ENCODE peak calls at places on chromosomes 7 and 10, in four cellular contexts. One of them, this sample, is unnamed.

GRCh38 chr10:97714401-97715258 is 1.1 kb downstream of the MARVELD1 start:
- DNase-seq in naive thymus-derived CD8-positive, alpha-beta T cell: no peak
- DNase-seq in omental fat pad: no peak
- DNase-seq in cardiac fibroblast: peak; percentile 80
- DNase-seq in this sample: no peak

GRCh38 chr10:124741281-124741921 is 2.8 kb downstream of the FAM53B start:
- DNase-seq in naive thymus-derived CD8-positive, alpha-beta T cell: peak; percentile 82
- DNase-seq in omental fat pad: peak; percentile 84
- DNase-seq in cardiac fibroblast: peak; percentile 81
- DNase-seq in this sample: no peak

GRCh38 chr7:25885057-25885576 is 266.9 kb upstream of the NFE2L3 start:
- DNase-seq in naive thymus-derived CD8-positive, alpha-beta T cell: no peak
- DNase-seq in omental fat pad: no peak
- DNase-seq in cardiac fibroblast: no peak
- DNase-seq in this sample: no peak

GRCh38 chr7:3309140-3309539 is 8.1 kb downstream of the SDK1 start:
- DNase-seq in naive thymus-derived CD8-positive, alpha-beta T cell: no peak
- DNase-seq in omental fat pad: no peak
- DNase-seq in cardiac fibroblast: peak; percentile 36
- DNase-seq in this sample: no peak

GRCh38 chr7:30351724-30352123 is 67.3 kb downstream of the ZNRF2 start:
- DNase-seq in naive thymus-derived CD8-positive, alpha-beta T cell: no peak
- DNase-seq in omental fat pad: no peak
- DNase-seq in cardiac fibroblast: no peak
- DNase-seq in this sample: no peak

GRCh38 chr10:126324826-126325225 is 63.5 kb downstream of the ADAM12 start:
- DNase-seq in naive thymus-derived CD8-positive, alpha-beta T cell: no peak
- DNase-seq in omental fat pad: no peak
- DNase-seq in cardiac fibroblast: no peak
- DNase-seq in this sample: no peak

GRCh38 chr7:101688183-101688831 is 59.2 kb upstream of the MYL10 start:
- DNase-seq in naive thymus-derived CD8-positive, alpha-beta T cell: peak; percentile 80
- DNase-seq in omental fat pad: peak; percentile 87
- DNase-seq in cardiac fibroblast: peak; percentile 64
- DNase-seq in this sample: no peak

GRCh38 chr7:114409750-114410149 is 4.9 kb upstream of the FOXP2 start:
- DNase-seq in naive thymus-derived CD8-positive, alpha-beta T cell: no peak
- DNase-seq in omental fat pad: no peak
- DNase-seq in cardiac fibroblast: peak; percentile 5
- DNase-seq in this sample: no peak

GRCh38 chr7:143947111-143947510 is 7.5 kb upstream of the OR2F1 start:
- DNase-seq in naive thymus-derived CD8-positive, alpha-beta T cell: no peak
- DNase-seq in omental fat pad: no peak
- DNase-seq in cardiac fibroblast: no peak
- DNase-seq in this sample: no peak

GRCh38 chr10:6504296-6504695 is 75.8 kb downstream of the PRKCQ start:
- DNase-seq in naive thymus-derived CD8-positive, alpha-beta T cell: no peak
- DNase-seq in omental fat pad: no peak
- DNase-seq in cardiac fibroblast: no peak
- DNase-seq in this sample: no peak

GRCh38 chr7:7996568-7996967 is 28.0 kb downstream of the GLCCI1 start:
- DNase-seq in naive thymus-derived CD8-positive, alpha-beta T cell: no peak
- DNase-seq in omental fat pad: no peak
- DNase-seq in cardiac fibroblast: peak; percentile 25
- DNase-seq in this sample: no peak

GRCh38 chr10:104622598-104623209 is 18.4 kb upstream of the SORCS3 start:
- DNase-seq in naive thymus-derived CD8-positive, alpha-beta T cell: peak; percentile 0
- DNase-seq in omental fat pad: no peak
- DNase-seq in cardiac fibroblast: peak; percentile 8
- DNase-seq in this sample: no peak

GRCh38 chr7:55158541-55158940 is 139.7 kb downstream of the EGFR start:
- DNase-seq in naive thymus-derived CD8-positive, alpha-beta T cell: no peak
- DNase-seq in omental fat pad: no peak
- DNase-seq in cardiac fibroblast: no peak
- DNase-seq in this sample: no peak

GRCh38 chr7:35992436-35992835 is 160.6 kb upstream of the EEPD1 start:
- DNase-seq in naive thymus-derived CD8-positive, alpha-beta T cell: no peak
- DNase-seq in omental fat pad: no peak
- DNase-seq in cardiac fibroblast: peak; percentile 31
- DNase-seq in this sample: no peak

GRCh38 chr10:45589868-45590267 is 82.7 kb downstream of the ZFAND4 start:
- DNase-seq in naive thymus-derived CD8-positive, alpha-beta T cell: no peak
- DNase-seq in omental fat pad: no peak
- DNase-seq in cardiac fibroblast: no peak
- DNase-seq in this sample: no peak

GRCh38 chr7:106057962-106058901 is 53.9 kb downstream of the SYPL1 start:
- DNase-seq in naive thymus-derived CD8-positive, alpha-beta T cell: no peak
- DNase-seq in omental fat pad: no peak
- DNase-seq in cardiac fibroblast: no peak
- DNase-seq in this sample: no peak

GRCh38 chr10:121531076-121531829 is 67.0 kb downstream of the FGFR2 start:
- DNase-seq in naive thymus-derived CD8-positive, alpha-beta T cell: no peak
- DNase-seq in omental fat pad: no peak
- DNase-seq in cardiac fibroblast: no peak
- DNase-seq in this sample: no peak

This sample was measured in iPS DF 19.7.